ENCODE peak calls at places on chromosomes 2 and 18, in seven cellular contexts. T, K, L, D, A, J and I are unnamed samples.

GRCh38 chr2:20381457-20381856 is 30.8 kb upstream of the PUM2 start:
- DNase-seq in D (peak; percentile 95), L (no peak), T (no peak), K (peak; percentile 88), J (no peak), A (peak; percentile 59), I (peak; percentile 6)

GRCh38 chr2:181165199-181165868 is 184.9 kb downstream of the UBE2E3 start:
- DNase-seq in J (no peak), D (no peak), L (no peak), T (no peak), K (no peak), A (no peak), I (no peak)

GRCh38 chr2:108404784-108405397 is 27.1 kb downstream of the SULT1C4 start:
- DNase-seq in K (peak; percentile 27), L (no peak), D (no peak), J (no peak), T (no peak), A (no peak), I (no peak)

GRCh38 chr2:122074201-122074600 is 318.8 kb downstream of the TSN start:
- DNase-seq in J (no peak), K (no peak), L (no peak), T (no peak), D (no peak), A (no peak), I (no peak)

GRCh38 chr2:225103737-225104141 is 61.5 kb upstream of the DOCK10 start:
- DNase-seq in A (no peak), K (no peak), J (no peak), D (no peak), L (no peak), T (no peak), I (no peak)

GRCh38 chr2:202009019-202009481 is 24.6 kb upstream of the FZD7 start:
- DNase-seq in J (no peak), L (no peak), T (no peak), A (no peak), K (no peak), D (no peak), I (no peak)

GRCh38 chr2:75424936-75425619 is 135.7 kb downstream of the EVA1A start:
- DNase-seq in D (no peak), K (no peak), T (no peak), A (peak; percentile 15), J (no peak), L (no peak), I (no peak)

GRCh38 chr2:216855614-216856013 is 4.2 kb downstream of the TNP1 start:
- DNase-seq in K (no peak), L (no peak), A (no peak), T (no peak), D (no peak), J (no peak), I (no peak)

GRCh38 chr2:150147889-150148683 is 339.4 kb downstream of the RND3 start:
- DNase-seq in K (no peak), J (no peak), D (no peak), L (no peak), T (no peak), A (no peak), I (no peak)

GRCh38 chr2:136247204-136247990 is 129.4 kb upstream of the CXCR4 start:
- DNase-seq in J (no peak), L (no peak), T (no peak), A (no peak), D (no peak), K (no peak), I (peak; percentile 41)

GRCh38 chr18:21315741-21316187 is 73.7 kb downstream of the GREB1L start:
- DNase-seq in A (peak; percentile 9), T (no peak), D (no peak), K (no peak), L (no peak), J (no peak), I (no peak)

GRCh38 chr2:144470334-144470733 is 49.6 kb downstream of the ZEB2 start:
- DNase-seq in K (no peak), L (no peak), A (no peak), T (no peak), J (no peak), D (no peak), I (no peak)

GRCh38 chr2:36373149-36373880 is 17.7 kb downstream of the CRIM1 start:
- DNase-seq in A (no peak), K (no peak), J (no peak), T (no peak), L (no peak), D (no peak), I (no peak)

GRCh38 chr2:9637330-9637729 is 6.5 kb upstream of the YWHAQ start:
- DNase-seq in A (peak; percentile 62), D (peak; percentile 12), T (no peak), K (no peak), J (no peak), L (no peak), I (no peak)

GRCh38 chr2:188440849-188441248 is 149.2 kb downstream of the GULP1 start:
- DNase-seq in J (no peak), L (no peak), D (no peak), K (no peak), T (no peak), A (no peak), I (no peak)

GRCh38 chr2:170812716-170813585 is 3.7 kb upstream of the GAD1 start:
- DNase-seq in A (peak; percentile 82), L (no peak), K (peak; percentile 86), D (peak; percentile 87), T (no peak), J (no peak), I (peak; percentile 89)

GRCh38 chr2:39898934-39899333 is 119.9 kb upstream of the THUMPD2 start:
- DNase-seq in A (no peak), K (no peak), L (no peak), T (no peak), D (no peak), J (no peak), I (no peak)

GRCh38 chr18:29838556-29838955 is 1204.0 kb downstream of the DSC3 start:
- DNase-seq in L (no peak), T (no peak), K (no peak), D (no peak), J (no peak), A (no peak), I (no peak)

GRCh38 chr2:120375251-120376020 is 29.5 kb downstream of the INHBB start:
- DNase-seq in A (no peak), D (no peak), J (no peak), T (no peak), K (no peak), L (no peak), I (no peak)

GRCh38 chr2:239277401-239278085 is 123.3 kb downstream of the HDAC4 start:
- DNase-seq in L (peak; percentile 19), J (no peak), K (no peak), D (no peak), A (no peak), T (no peak), I (no peak)

GRCh38 chr18:57859314-57859713 is 56.2 kb upstream of the ATP8B1 start:
- DNase-seq in D (peak; percentile 43), J (no peak), A (peak; percentile 44), T (no peak), K (no peak), L (no peak), I (peak; percentile 12)